ENCODE peak calls at places on chromosomes 16 and 17, in ten cellular contexts. E, I, H, T, U, G, K, Q, L and N are unnamed samples.

GRCh38 chr16:50789757-50790156 is 47.9 kb downstream of the CYLD start:
- DNase-seq in E (no peak), L (no peak), H (no peak), I (no peak), G (no peak), Q (no peak), U (no peak), K (no peak), T (no peak), N (no peak)

GRCh38 chr16:85222151-85222863 is 110.0 kb upstream of the CIBAR2 start:
- DNase-seq in L (no peak), K (no peak), T (peak; percentile 60), G (no peak), U (no peak), Q (no peak), H (no peak), I (no peak), E (no peak), N (no peak)

GRCh38 chr17:57953703-57954420 is 1.4 kb downstream of the CUEDC1 start:
- DNase-seq in L (no peak), U (no peak), I (no peak), E (no peak), H (no peak), T (no peak), G (no peak), Q (no peak), K (no peak), N (no peak)

GRCh38 chr17:28170771-28171170 is 128.3 kb downstream of the NLK start:
- DNase-seq in H (no peak), E (no peak), K (no peak), I (no peak), L (no peak), G (no peak), T (no peak), Q (no peak), U (no peak), N (no peak)

GRCh38 chr16:12758031-12758669 is 45.5 kb downstream of the CPPED1 start:
- DNase-seq in G (no peak), Q (no peak), I (no peak), L (no peak), U (no peak), H (no peak), T (peak; percentile 92), E (peak; percentile 5), K (no peak), N (no peak)

GRCh38 chr17:75995385-75995925 is 5.2 kb upstream of the CDK3 start:
- DNase-seq in Q (no peak), E (no peak), K (peak; percentile 4), I (no peak), U (no peak), T (no peak), L (no peak), H (no peak), G (no peak), N (no peak)

GRCh38 chr16:89268987-89269735 is 51.7 kb downstream of the ZNF778 start:
- DNase-seq in Q (no peak), I (no peak), T (no peak), U (no peak), H (no peak), G (no peak), K (peak; percentile 43), E (no peak), L (no peak), N (no peak)

GRCh38 chr17:58281511-58282011 is 826 bp upstream of the MPO start:
- DNase-seq in G (no peak), Q (no peak), I (no peak), L (no peak), K (no peak), T (no peak), H (no peak), E (no peak), U (no peak), N (no peak)

GRCh38 chr17:16171613-16172012 is 43.7 kb downstream of the NCOR1 start:
- DNase-seq in Q (no peak), G (no peak), H (no peak), T (no peak), U (no peak), E (no peak), I (no peak), L (no peak), K (no peak), N (no peak)

GRCh38 chr17:11797803-11798202 is 199.5 kb downstream of the ZNF18 start:
- DNase-seq in H (no peak), U (no peak), L (no peak), E (no peak), I (peak; percentile 3), Q (no peak), K (no peak), G (no peak), T (no peak), N (no peak)

GRCh38 chr16:31348578-31348977 is 6.4 kb upstream of the ITGAX start:
- DNase-seq in G (no peak), E (no peak), K (no peak), I (no peak), H (no peak), L (no peak), Q (no peak), T (no peak), U (no peak), N (no peak)

GRCh38 chr16:57801856-57802634 is at the start of gene KIFC3:
- DNase-seq in G (peak; percentile 54), U (no peak), Q (no peak), I (peak; percentile 60), E (peak; percentile 84), H (peak; percentile 93), L (peak; percentile 92), T (peak; percentile 41), K (peak; percentile 92), N (no peak)

GRCh38 chr16:87851601-87852000 is 17.7 kb downstream of the SLC7A5 start:
- DNase-seq in H (no peak), Q (no peak), U (no peak), G (no peak), I (no peak), T (no peak), E (no peak), K (no peak), L (no peak), N (no peak)

GRCh38 chr17:20263595-20263994 is 203.7 kb downstream of the LGALS9B start:
- DNase-seq in U (no peak), L (no peak), G (no peak), K (no peak), E (no peak), Q (no peak), T (no peak), I (peak; percentile 69), H (no peak), N (no peak)

GRCh38 chr17:57045868-57046671 is 39.0 kb upstream of the AKAP1 start:
- DNase-seq in E (no peak), U (no peak), T (no peak), H (peak; percentile 24), Q (no peak), G (no peak), I (no peak), L (peak; percentile 18), K (no peak), N (peak; percentile 46)

GRCh38 chr16:11407047-11407982 is 62.1 kb downstream of the RMI2 start:
- DNase-seq in K (no peak), I (peak; percentile 57), U (peak; percentile 29), T (peak; percentile 65), Q (no peak), G (no peak), E (peak; percentile 28), H (no peak), L (peak; percentile 60), N (peak; percentile 55)

GRCh38 chr16:74700206-74701040 is at the start of gene MLKL:
- DNase-seq in U (no peak), H (peak; percentile 79), E (no peak), K (peak; percentile 79), L (peak; percentile 47), Q (no peak), I (no peak), T (no peak), G (no peak), N (peak; percentile 50)

GRCh38 chr16:3127745-3128144 is 7.1 kb upstream of the ZNF213 start:
- DNase-seq in H (no peak), G (no peak), E (no peak), K (no peak), U (no peak), I (no peak), T (no peak), L (no peak), Q (no peak), N (no peak)

GRCh38 chr17:67413399-67413798 is 36.3 kb downstream of the PITPNC1 start:
- DNase-seq in E (no peak), G (no peak), L (no peak), H (no peak), I (no peak), K (no peak), U (no peak), T (no peak), Q (no peak), N (no peak)

GRCh38 chr17:65987988-65988387 is 203.9 kb downstream of the CEP112 start:
- DNase-seq in K (no peak), Q (no peak), L (no peak), U (no peak), G (no peak), I (no peak), E (no peak), T (peak; percentile 41), H (no peak), N (no peak)

GRCh38 chr17:48002920-48003685 is 32.2 kb downstream of the CDK5RAP3 start:
- DNase-seq in G (no peak), H (no peak), L (no peak), I (peak; percentile 71), K (no peak), Q (no peak), E (peak; percentile 71), T (peak; percentile 91), U (no peak), N (no peak)